ENCODE peak calls at places on chromosomes 2 and 18, in ten cellular contexts. S is endothelial cell of umbilical vein, D is GM10248, J is heart left ventricle, M is AG04449, X is brain microvascular endothelial cell, O is bronchial epithelial cell, Z is fibroblast of mammary gland, N is GM06990, H is cardiac fibroblast. P is an unnamed sample.

GRCh38 chr2:237456200-237456731 is 30.8 kb upstream of the MLPH start:
- DNase-seq in H (peak), X (peak), O (peak), S (no peak), Z (peak), D (no peak), J (peak), M (peak), N (no peak), P (peak)

GRCh38 chr2:14634885-14635871 is 2.7 kb downstream of the LRATD1 start:
- DNase-seq in O (peak), X (peak), M (no peak), J (peak), Z (peak), S (peak), H (peak), D (peak), N (no peak), P (no peak)

GRCh38 chr18:8970843-8971242 is 131.7 kb upstream of the NDUFV2 start:
- DNase-seq in H (no peak), D (no peak), S (no peak), X (no peak), J (no peak), M (no peak), Z (no peak), N (no peak), O (no peak), P (no peak)

GRCh38 chr2:118290436-118291004 is 202.2 kb downstream of the INSIG2 start:
- DNase-seq in S (no peak), O (no peak), N (no peak), J (no peak), H (no peak), Z (peak), X (no peak), M (no peak), D (no peak), P (no peak)

GRCh38 chr2:232502513-232502900 is 14.9 kb upstream of the ECEL1 start:
- DNase-seq in N (no peak), X (no peak), S (no peak), J (no peak), Z (peak), H (no peak), D (no peak), O (no peak), M (no peak), P (no peak)

GRCh38 chr2:24809316-24810007 is 16.2 kb downstream of the CENPO start:
- DNase-seq in J (no peak), D (no peak), H (no peak), X (no peak), S (no peak), Z (peak), O (no peak), N (no peak), M (no peak), P (no peak)

GRCh38 chr18:45910405-45911023 is 56.6 kb downstream of the EPG5 start:
- DNase-seq in D (peak), N (peak), Z (peak), X (peak), M (no peak), S (peak), O (peak), H (peak), J (peak), P (no peak)

GRCh38 chr18:44536041-44536440 is 144.6 kb upstream of the SETBP1 start:
- DNase-seq in J (no peak), H (peak), N (no peak), S (peak), M (peak), D (no peak), Z (peak), X (peak), O (peak), P (peak)

GRCh38 chr18:32742620-32743019 is 30.2 kb downstream of the KLHL14 start:
- DNase-seq in X (no peak), M (no peak), Z (no peak), H (no peak), S (no peak), J (no peak), D (no peak), N (no peak), O (no peak), P (no peak)

GRCh38 chr2:160689441-160689840 is 195.8 kb upstream of the RBMS1 start:
- DNase-seq in S (no peak), D (no peak), O (no peak), J (no peak), M (no peak), X (no peak), H (no peak), Z (no peak), N (no peak), P (no peak)

GRCh38 chr2:26942543-26943295 is 27.7 kb upstream of the MAPRE3 start:
- DNase-seq in N (peak), S (peak), H (peak), D (peak), M (no peak), J (peak), Z (peak), X (peak), O (peak), P (no peak)

DNA sequence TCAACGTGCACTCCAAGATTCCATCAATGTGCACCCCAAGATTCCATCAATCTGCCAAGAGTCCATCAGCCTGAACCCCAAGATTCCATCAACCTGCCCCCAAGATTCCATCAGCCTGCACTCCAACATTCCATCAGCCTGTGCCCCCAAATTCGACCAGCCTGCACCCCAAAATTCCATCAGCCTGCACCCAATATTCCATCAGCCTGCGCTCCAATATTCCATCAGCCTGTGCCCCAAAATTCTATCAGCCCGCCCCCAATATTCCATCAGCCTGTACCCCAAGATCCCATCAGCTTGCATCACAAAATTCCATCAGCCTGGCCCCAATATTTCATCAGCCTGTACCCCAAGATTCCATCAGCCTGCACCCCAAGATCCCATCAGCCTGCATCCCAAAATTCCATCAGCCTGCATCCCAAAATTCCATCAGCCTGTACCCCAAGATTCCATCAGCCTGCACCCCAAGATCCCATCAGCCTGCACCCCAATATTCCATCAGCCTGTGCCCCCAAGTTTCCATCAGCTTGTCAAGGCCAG is 92.1 kb upstream of the PXDN start:
- DNase-seq in O (no peak), H (no peak), J (no peak), M (no peak), D (no peak), Z (no peak), S (no peak), N (no peak), X (no peak), P (no peak)
- TF ChIP-seq CTCF in O (no peak), H (no peak), J (no peak), M (no peak), D (no peak), Z (no peak), S (no peak), N (no peak), X (no peak), P (no peak)

GRCh38 chr2:84904717-84905174 is 710 bp upstream of the TMSB10 start:
- DNase-seq in X (peak), N (no peak), Z (peak), D (no peak), M (no peak), O (peak), H (peak), J (peak), S (peak), P (no peak)

GRCh38 chr2:84906108-84906899 is 848 bp downstream of the TMSB10 start:
- DNase-seq in H (no peak), S (peak), Z (peak), M (no peak), O (no peak), N (peak), J (peak), X (no peak), D (peak), P (no peak)

GRCh38 chr2:84904151-84904550 is 1.3 kb upstream of the TMSB10 start:
- DNase-seq in H (no peak), N (no peak), O (no peak), D (no peak), J (no peak), X (no peak), S (no peak), M (no peak), Z (no peak), P (no peak)

GRCh38 chr2:84906900-84907714 is 1.7 kb downstream of the TMSB10 start:
- DNase-seq in Z (peak), X (peak), N (peak), D (peak), S (peak), H (peak), M (no peak), O (peak), J (peak), P (no peak)

DNA sequence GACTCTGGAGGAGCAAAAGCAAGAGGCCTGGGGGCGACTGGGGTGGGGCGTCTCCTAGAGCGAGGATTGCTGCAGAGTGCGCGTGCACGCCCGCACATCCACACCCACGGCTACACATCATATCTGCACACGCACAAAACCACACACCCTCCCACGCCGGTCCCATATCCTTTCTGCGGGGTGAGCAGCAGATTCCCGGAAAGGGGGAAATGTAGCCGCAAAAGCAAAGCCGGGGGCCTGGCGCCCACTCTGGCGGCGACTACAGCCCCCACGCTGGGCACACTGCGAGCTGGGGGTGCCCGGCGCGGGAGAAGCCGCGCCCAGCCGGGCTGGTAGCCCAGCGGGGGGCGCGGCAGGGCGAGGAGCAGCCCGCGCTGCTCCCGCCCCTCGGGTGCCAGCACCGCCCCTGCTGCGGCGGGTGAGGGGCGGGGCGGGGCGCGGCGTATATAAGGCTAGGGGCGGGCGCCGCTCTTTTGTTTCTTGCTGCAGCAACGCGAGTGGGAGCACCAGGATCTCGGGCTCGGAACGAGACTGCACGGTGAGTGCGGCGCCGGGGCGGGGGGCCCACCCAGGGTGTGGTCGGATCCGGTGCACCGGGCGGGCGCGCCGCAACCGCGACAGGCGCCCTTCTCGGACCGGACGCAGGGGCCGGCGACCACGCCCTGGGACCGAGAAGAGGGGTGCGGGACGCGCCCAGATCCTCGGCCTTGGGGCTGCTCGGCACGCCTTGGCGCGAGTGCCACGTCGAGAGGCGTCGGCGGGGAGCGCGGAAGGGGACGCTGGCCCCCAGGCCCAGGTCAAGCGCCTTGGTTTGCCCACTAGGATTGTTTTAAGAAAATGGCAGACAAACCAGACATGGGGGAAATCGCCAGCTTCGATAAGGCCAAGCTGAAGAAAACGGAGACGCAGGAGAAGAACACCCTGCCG is at the start of gene TMSB10:
- DNase-seq in Z (peak), H (peak), N (peak), D (peak), J (peak), S (peak), O (peak), X (peak), M (no peak), P (no peak)
- TF ChIP-seq CTCF in Z (no peak), H (no peak), N (peak), D (peak), J (no peak), S (peak), O (peak), X (no peak), M (no peak), P (no peak)

DNA sequence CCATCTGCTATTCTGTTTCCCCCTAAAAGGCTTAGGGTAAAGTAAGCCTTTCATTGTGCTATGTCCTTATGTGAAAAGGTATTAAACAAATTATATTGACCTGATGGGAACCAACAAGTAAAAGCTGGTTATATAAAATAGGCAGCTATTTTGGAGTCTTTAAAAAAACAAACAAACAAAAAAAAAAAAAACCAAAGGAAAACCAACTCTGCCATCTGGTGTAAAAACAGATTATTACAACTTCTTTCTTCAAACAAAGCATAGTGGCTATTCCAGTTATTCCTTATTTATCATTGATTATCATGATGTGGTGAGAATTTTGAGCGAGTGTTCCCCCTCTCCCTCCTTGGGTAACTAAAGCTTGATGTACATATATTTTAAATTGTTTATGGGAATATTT is 122.3 kb upstream of the FHL2 start:
- DNase-seq in M (no peak), H (peak), O (peak), S (peak), X (no peak), Z (peak), D (no peak), J (no peak), N (no peak), P (no peak)
- TF ChIP-seq CTCF in M (no peak), H (no peak), O (peak), S (no peak), X (peak), Z (peak), D (peak), J (peak), N (peak), P (peak)

GRCh38 chr2:11785611-11785940 is 39.1 kb downstream of the LPIN1 start:
- DNase-seq in J (no peak), M (no peak), X (no peak), S (no peak), N (no peak), D (no peak), Z (no peak), H (no peak), O (no peak), P (no peak)

GRCh38 chr2:11786191-11786590 is 39.8 kb downstream of the LPIN1 start:
- DNase-seq in M (no peak), H (no peak), D (no peak), Z (no peak), X (no peak), N (no peak), S (no peak), O (no peak), J (no peak), P (no peak)

GRCh38 chr2:11784310-11784709 is 37.9 kb downstream of the LPIN1 start:
- DNase-seq in Z (no peak), H (no peak), N (no peak), M (no peak), X (no peak), J (no peak), O (no peak), D (no peak), S (no peak), P (no peak)

GRCh38 chr2:11786592-11786991 is 40.2 kb downstream of the LPIN1 start:
- DNase-seq in X (no peak), O (no peak), M (no peak), D (no peak), H (no peak), J (no peak), N (no peak), S (no peak), Z (no peak), P (no peak)

GRCh38 chr2:11784747-11785610 is 38.5 kb downstream of the LPIN1 start:
- DNase-seq in N (peak), Z (peak), X (peak), S (peak), M (no peak), D (peak), J (peak), O (peak), H (peak), P (peak)
- TF ChIP-seq CTCF in N (peak), Z (peak), X (peak), S (peak), M (peak), D (peak), J (peak), O (peak), H (peak), P (peak)

GRCh38 chr18:40867452-40867851 is 1087.6 kb upstream of the PIK3C3 start:
- DNase-seq in H (peak), Z (peak), O (peak), D (no peak), M (peak), X (peak), N (no peak), J (no peak), S (no peak), P (no peak)
- TF ChIP-seq CTCF in H (no peak), Z (no peak), O (no peak), D (no peak), M (no peak), X (no peak), N (no peak), J (no peak), S (no peak), P (no peak)

GRCh38 chr18:55404811-55405654 is 183.0 kb downstream of the TCF4 start:
- DNase-seq in X (no peak), J (no peak), S (no peak), O (no peak), M (no peak), H (peak), Z (no peak), D (no peak), N (no peak), P (no peak)
- TF ChIP-seq CTCF in X (no peak), J (no peak), S (no peak), O (no peak), M (no peak), H (no peak), Z (no peak), D (no peak), N (no peak), P (no peak)

GRCh38 chr2:42385225-42385624 is 24.2 kb upstream of the COX7A2L start:
- DNase-seq in M (no peak), X (no peak), Z (no peak), D (no peak), J (no peak), H (peak), O (no peak), N (no peak), S (no peak), P (no peak)
- TF ChIP-seq CTCF in M (peak), X (peak), Z (peak), D (no peak), J (no peak), H (peak), O (no peak), N (no peak), S (peak), P (peak)

GRCh38 chr2:103817746-103818145 is 1036.2 kb upstream of the POU3F3 start:
- DNase-seq in H (no peak), O (no peak), X (no peak), Z (no peak), D (no peak), M (no peak), S (no peak), J (no peak), N (no peak), P (no peak)

GRCh38 chr2:103818176-103818575 is 1035.7 kb upstream of the POU3F3 start:
- DNase-seq in M (no peak), D (no peak), H (no peak), J (no peak), S (no peak), N (no peak), Z (no peak), X (no peak), O (no peak), P (no peak)

GRCh38 chr2:103815732-103816131 is 1038.2 kb upstream of the POU3F3 start:
- DNase-seq in X (no peak), D (no peak), S (no peak), J (no peak), N (no peak), M (no peak), Z (no peak), O (no peak), H (no peak), P (no peak)

GRCh38 chr2:103823847-103824246 is 1030.1 kb upstream of the POU3F3 start:
- DNase-seq in M (no peak), O (peak), H (no peak), Z (no peak), J (no peak), S (no peak), D (no peak), X (no peak), N (no peak), P (no peak)

DNA sequence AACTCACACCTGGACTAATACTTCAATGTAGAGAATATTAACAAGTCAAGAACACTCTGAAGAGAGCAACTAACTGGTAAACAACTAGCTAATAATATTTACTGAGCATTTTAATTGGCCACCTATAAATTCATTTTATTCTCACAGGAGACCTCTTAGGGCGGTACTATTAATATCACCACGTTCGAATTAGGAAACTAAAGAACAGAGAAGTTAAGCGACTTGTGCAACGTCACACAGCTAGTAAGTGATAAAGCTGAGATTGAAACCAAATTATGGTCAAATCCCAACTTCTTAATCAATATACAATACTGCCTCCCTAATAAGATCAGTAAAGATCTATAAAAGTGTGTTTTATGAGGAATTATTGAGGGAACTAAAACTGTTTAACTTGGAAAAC is 1034.3 kb upstream of the POU3F3 start:
- DNase-seq in S (no peak), Z (no peak), N (no peak), D (no peak), H (no peak), M (no peak), X (no peak), J (no peak), O (no peak), P (no peak)
- TF ChIP-seq CTCF in S (no peak), Z (no peak), N (no peak), D (no peak), H (no peak), M (no peak), X (no peak), J (no peak), O (no peak), P (no peak)